ENCODE peak calls at places on chromosomes 12 and 14, in six cellular contexts. E is tibial artery, A is cardiac fibroblast, F is mucosa of descending colon, P is foreskin fibroblast, Y is AG09309. R is an unnamed sample.

GRCh38 chr12:67826946-67827719 is 162.1 kb upstream of the IFNG-AS1 start:
- DNase-seq in A (peak), E (no peak), F (no peak), Y (no peak), P (peak), R (no peak)

GRCh38 chr12:126974779-126975178 is 1292.2 kb upstream of the TMEM132C start:
- DNase-seq in F (no peak), A (no peak), Y (no peak), P (no peak), E (no peak), R (no peak)

GRCh38 chr12:132147423-132148367 is 3.4 kb downstream of the NOC4L start:
- DNase-seq in E (no peak), Y (no peak), P (no peak), A (no peak), F (peak), R (no peak)

GRCh38 chr14:104827173-104828055 is 26.5 kb downstream of the ZBTB42 start:
- DNase-seq in F (peak), A (peak), P (peak), E (peak), Y (no peak), R (peak)

GRCh38 chr12:131043401-131043871 is 89.7 kb downstream of the ADGRD1 start:
- DNase-seq in E (no peak), F (peak), A (no peak), P (no peak), Y (no peak), R (no peak)

GRCh38 chr12:29081101-29081500 is 68.0 kb upstream of the FAR2 start:
- DNase-seq in A (peak), P (peak), F (no peak), Y (no peak), E (no peak), R (no peak)

GRCh38 chr12:66241061-66242043 is 52.3 kb downstream of the IRAK3 start:
- DNase-seq in E (no peak), A (peak), Y (peak), F (no peak), P (peak), R (no peak)

GRCh38 chr14:26531894-26532293 is 65.9 kb downstream of the NOVA1 start:
- DNase-seq in E (no peak), Y (no peak), A (peak), F (no peak), P (peak), R (no peak)

GRCh38 chr12:8145754-8146415 is 10.9 kb upstream of the ZNF705A start:
- DNase-seq in P (peak), F (peak), Y (peak), E (peak), A (peak), R (peak)

GRCh38 chr14:103008768-103009342 is 48.5 kb downstream of the CDC42BPB start:
- DNase-seq in A (peak), F (no peak), P (no peak), Y (no peak), E (no peak), R (no peak)

GRCh38 chr14:94773017-94773681 is 3.2 kb upstream of the GSC start:
- DNase-seq in P (no peak), Y (no peak), F (no peak), A (no peak), E (no peak), R (peak)

GRCh38 chr14:32252030-32252670 is 49.1 kb upstream of the RNU6-8 start:
- DNase-seq in A (peak), Y (peak), F (no peak), P (peak), E (peak), R (peak)

GRCh38 chr12:38544357-38545066 is 227.9 kb downstream of the ALG10B start:
- DNase-seq in A (no peak), E (no peak), P (no peak), Y (no peak), F (no peak), R (peak)

GRCh38 chr12:19759229-19759628 is 319.9 kb downstream of the AEBP2 start:
- DNase-seq in E (no peak), Y (no peak), P (peak), F (no peak), A (peak), R (no peak)

GRCh38 chr12:21434704-21435103 is 2.8 kb upstream of the PYROXD1 start:
- DNase-seq in A (peak), F (no peak), Y (no peak), E (no peak), P (no peak), R (no peak)

GRCh38 chr12:95674631-95675030 is 115.9 kb downstream of the NTN4 start:
- DNase-seq in F (no peak), A (peak), P (peak), E (no peak), Y (no peak), R (no peak)

GRCh38 chr12:46970636-46971035 is 108.8 kb upstream of the PCED1B start:
- DNase-seq in A (no peak), P (peak), F (no peak), Y (no peak), E (no peak), R (no peak)

GRCh38 chr12:22412581-22412980 is 78.1 kb upstream of the ST8SIA1 start:
- DNase-seq in E (no peak), F (no peak), P (no peak), A (no peak), Y (no peak), R (no peak)

GRCh38 chr12:58665375-58665774 is 254.9 kb downstream of the LRIG3 start:
- DNase-seq in Y (no peak), F (no peak), P (no peak), A (no peak), E (no peak), R (no peak)

GRCh38 chr14:89720741-89721315 is 233.7 kb downstream of the EFCAB11 start:
- DNase-seq in Y (no peak), A (no peak), P (no peak), E (peak), F (peak), R (no peak)

GRCh38 chr14:73245401-73246325 is 8.4 kb downstream of the PAPLN start:
- DNase-seq in P (peak), Y (no peak), A (peak), E (peak), F (peak), R (no peak)

DNA sequence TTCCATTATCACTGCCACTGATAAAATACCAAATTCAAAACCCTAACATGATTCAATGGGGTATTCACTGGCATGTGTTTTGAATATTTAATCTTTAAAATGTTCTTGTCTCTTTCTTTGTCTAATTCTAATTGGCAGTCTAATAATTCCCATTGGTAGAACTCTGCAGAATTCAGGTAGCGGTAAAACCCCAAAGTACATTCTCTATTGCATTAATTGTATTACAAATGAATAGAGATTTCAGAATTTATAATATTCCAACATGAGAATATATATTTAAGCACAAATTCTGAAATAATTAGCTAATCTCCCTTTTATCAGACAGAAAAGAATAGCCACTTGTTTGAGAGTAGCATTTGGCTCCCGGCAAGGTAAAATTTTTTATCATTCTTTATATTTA is at the start of gene OR4N5:
- DNase-seq in A (no peak), Y (no peak), P (no peak), E (no peak), F (no peak), R (no peak)
- TF ChIP-seq CTCF in A (no peak), Y (no peak), P (no peak), E (no peak), F (no peak), R (no peak)

GRCh38 chr14:69674546-69675245 is 63.3 kb downstream of the SUSD6 start:
- DNase-seq in Y (no peak), F (no peak), E (no peak), A (no peak), P (no peak), R (no peak)
- TF ChIP-seq CTCF in Y (no peak), F (no peak), E (no peak), A (no peak), P (no peak), R (no peak)

DNA sequence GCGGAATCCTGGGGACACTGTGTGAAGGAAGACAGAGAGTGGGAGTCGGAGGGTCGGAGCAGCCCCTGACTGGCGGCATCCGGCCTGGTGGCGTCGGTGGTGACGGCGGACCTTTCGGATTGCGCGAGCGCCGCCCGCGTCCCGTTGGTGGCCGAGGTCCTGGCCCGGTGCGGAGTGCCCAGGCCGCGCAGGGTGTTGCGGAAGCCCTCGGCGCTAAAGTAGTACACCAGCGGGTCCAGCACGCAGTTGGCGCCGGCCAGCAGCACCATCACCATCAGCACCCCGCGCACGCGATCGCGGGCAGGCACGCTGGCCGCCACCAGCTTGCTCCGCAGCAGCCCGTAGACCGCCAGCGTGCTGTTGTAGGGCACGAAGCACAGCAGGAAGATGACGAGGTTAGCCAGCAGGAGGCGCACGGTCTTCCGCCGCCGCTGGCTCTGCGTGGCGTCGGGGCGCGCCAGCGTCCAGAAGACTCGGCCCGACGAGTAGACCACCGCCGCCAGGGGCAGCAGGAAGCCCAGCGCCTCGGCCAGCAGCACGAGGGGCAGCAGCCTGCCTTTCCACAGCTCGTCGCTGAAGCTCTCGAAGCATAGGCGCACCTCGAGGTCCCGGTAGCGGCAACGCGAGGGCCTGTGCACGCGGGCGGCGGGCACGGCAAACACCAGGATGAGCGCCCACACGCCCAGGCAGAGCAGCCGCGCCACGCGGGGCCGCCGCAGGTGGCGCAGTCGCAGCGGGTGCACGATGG is 13.1 kb upstream of the CHD4 start:
- DNase-seq in E (no peak), P (peak), Y (no peak), A (peak), F (peak), R (peak)
- TF ChIP-seq CTCF in E (peak), P (peak), Y (peak), A (peak), F (no peak), R (peak)

DNA sequence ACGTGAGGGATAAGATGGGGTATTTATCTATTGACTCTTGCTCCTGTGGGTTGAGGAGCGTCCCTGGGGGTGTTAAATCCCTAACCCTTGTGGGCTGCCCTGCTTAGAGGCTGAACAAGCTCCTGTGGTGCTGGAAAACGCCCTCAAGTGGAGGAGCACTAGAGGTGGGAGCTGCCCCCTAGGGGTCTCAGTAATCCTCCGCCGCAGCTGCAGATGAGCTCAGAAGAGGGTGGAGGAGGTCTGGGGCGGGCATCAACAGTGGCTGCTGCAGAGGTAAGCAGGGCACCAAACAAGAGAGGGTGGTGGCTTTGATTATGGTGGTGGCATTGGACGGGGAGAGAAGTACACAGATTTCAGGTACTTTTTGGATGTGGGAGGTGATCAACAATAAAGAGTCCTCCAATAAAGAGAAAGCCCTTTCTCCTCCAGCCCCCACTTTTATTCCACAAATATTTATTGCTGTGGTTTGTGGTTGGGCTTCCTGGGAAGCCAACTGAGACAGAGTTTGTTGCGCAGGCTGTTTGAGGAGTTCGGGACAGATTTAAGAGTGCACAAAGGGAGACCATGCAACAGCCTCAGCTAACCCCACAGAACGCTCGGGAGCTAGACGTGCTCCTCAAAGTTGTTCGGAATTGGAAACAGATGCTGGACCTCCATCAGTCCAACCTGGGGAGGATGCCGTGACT is 179.9 kb downstream of the ADCK1 start:
- DNase-seq in F (no peak), P (no peak), A (no peak), Y (peak), E (no peak), R (peak)
- TF ChIP-seq CTCF in F (no peak), P (no peak), A (no peak), Y (no peak), E (no peak), R (peak)

DNA sequence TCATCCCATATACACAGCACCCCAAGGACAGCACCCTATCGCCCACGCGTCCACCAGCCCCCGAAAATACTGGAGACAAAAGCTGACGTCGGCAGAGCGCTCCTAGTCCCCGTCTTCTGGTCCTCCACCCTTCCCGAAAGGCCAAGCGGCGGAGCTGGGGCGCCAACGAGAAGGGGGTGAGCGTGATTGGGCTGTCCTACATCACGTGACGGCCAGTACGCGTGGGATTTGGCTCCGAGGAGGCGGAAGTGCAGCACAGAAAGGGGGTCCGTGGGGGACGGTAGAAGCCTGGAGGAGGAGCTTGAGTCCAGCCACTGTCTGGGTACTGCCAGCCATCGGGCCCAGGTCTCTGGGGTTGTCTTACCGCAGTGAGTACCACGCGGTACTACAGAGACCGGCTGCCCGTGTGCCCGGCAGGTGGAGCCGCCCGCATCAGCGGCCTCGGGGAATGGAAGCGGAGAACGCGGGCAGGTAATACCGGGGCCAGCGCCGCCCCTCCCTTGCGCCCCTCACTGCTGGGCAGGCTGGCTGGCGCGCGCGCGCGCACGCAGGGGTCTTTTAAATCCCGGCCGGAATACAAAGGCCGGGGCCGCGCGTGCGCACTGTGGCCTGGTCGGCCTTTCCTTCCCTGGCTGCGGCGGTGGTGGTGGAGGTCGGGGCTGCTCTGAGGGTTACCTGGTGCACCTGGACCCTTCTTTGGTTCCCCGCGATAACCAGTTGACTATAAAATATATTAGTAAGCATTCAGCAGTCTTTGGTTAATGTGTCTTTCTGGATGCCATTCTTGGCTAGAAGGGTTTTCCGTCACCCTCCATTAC is at the start of gene TDG:
- DNase-seq in Y (peak), E (peak), F (peak), A (peak), P (peak), R (peak)
- TF ChIP-seq CTCF in Y (peak), E (no peak), F (no peak), A (no peak), P (no peak), R (no peak)

GRCh38 chr12:3314306-3314663 is 176.7 kb upstream of the PRMT8 start:
- DNase-seq in Y (no peak), A (no peak), P (no peak), F (no peak), E (no peak), R (no peak)
- TF ChIP-seq CTCF in Y (peak), A (no peak), P (no peak), F (no peak), E (no peak), R (no peak)

DNA sequence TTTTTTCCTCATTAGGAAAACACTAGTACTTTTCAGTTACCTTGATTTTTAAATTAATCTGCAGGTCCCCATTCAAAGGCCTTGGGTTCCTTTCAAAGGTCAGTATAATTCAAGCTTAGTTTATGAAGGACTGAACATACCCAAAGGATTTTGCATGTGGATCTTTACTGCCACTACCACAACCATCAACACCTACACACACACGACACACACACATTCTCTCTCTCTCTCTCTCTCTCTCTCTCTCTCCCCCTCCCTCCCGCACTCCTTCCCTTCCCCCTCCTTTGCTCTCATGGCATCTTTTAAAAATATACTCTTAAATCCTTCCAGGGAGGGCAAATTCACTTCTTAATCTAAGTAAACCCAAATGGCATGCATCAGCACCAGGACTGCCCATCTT is 28.8 kb downstream of the HIF1A start:
- DNase-seq in F (no peak), P (no peak), Y (no peak), E (no peak), A (no peak), R (no peak)
- TF ChIP-seq CTCF in F (no peak), P (no peak), Y (no peak), E (no peak), A (no peak), R (no peak)

GRCh38 chr12:54749191-54749818 is 101.1 kb upstream of the DCD start:
- DNase-seq in F (no peak), Y (peak), P (peak), A (peak), E (no peak), R (peak)
- TF ChIP-seq CTCF in F (peak), Y (peak), P (peak), A (peak), E (peak), R (peak)

R was measured in nephron progenitor cell.